ENCODE peak calls at places on chromosomes 3 and 15, in nine cellular contexts. R is mammary epithelial cell; M is CD8-positive, alpha-beta memory T cell; F is transverse colon; A is BE2C; N is tibial nerve; Y is CD4-positive, alpha-beta memory T cell; Z is MM.1S; T is esophagus muscularis mucosa. S is an unnamed sample. For H3K4me1, the result is how much of the 10 kb centered on the place peaks cover.

GRCh38 chr3:50167782-50168317 is 12.7 kb downstream of the SEMA3F start:
- DNase-seq in R (no peak), M (no peak), F (no peak), A (no peak), N (no peak), Y (no peak), Z (no peak), T (no peak), S (no peak)

GRCh38 chr3:129286081-129286480 is 7.4 kb downstream of the HMCES start:
- DNase-seq in R (no peak), M (no peak), F (no peak), A (no peak), N (no peak), Y (no peak), Z (no peak), T (no peak), S (no peak)

GRCh38 chr15:29055876-29056275 is 170.1 kb downstream of the APBA2 start:
- DNase-seq in R (no peak), M (no peak), F (no peak), A (no peak), N (no peak), Y (no peak), Z (no peak), T (no peak), S (no peak)

GRCh38 chr15:84402856-84403608 is 167.5 kb downstream of the GOLGA6L4 start:
- DNase-seq in R (no peak), M (no peak), F (no peak), A (no peak), N (no peak), Y (no peak), Z (no peak), T (peak), S (no peak)

GRCh38 chr3:187798126-187798525 is 52.9 kb upstream of the BCL6 start:
- DNase-seq in R (no peak), M (no peak), F (no peak), A (no peak), N (no peak), Y (no peak), Z (no peak), T (no peak), S (no peak)

GRCh38 chr3:47512416-47513124 is 942 bp downstream of the ELP6 start:
- DNase-seq in R (peak), M (no peak), F (peak), A (peak), N (no peak), Y (no peak), Z (peak), T (no peak), S (peak)

GRCh38 chr15:64503197-64503596 is 42.8 kb downstream of the ZNF609 start:
- DNase-seq in R (no peak), M (peak), F (no peak), A (no peak), N (no peak), Y (no peak), Z (no peak), T (no peak), S (no peak)

GRCh38 chr3:129966876-129967275 is 7.6 kb upstream of the TRH start:
- DNase-seq in R (no peak), M (no peak), F (no peak), A (no peak), N (no peak), Y (no peak), Z (no peak), T (no peak), S (no peak)

GRCh38 chr3:172087827-172088580 is 48.6 kb downstream of the FNDC3B start:
- DNase-seq in R (peak), M (no peak), F (no peak), A (no peak), N (no peak), Y (no peak), Z (peak), T (no peak), S (peak)

GRCh38 chr15:47394410-47394809 is 322.9 kb upstream of the SEMA6D start:
- DNase-seq in R (no peak), M (no peak), F (no peak), A (no peak), N (no peak), Y (no peak), Z (no peak), T (no peak), S (no peak)

GRCh38 chr3:126211569-126211968 is 31.2 kb upstream of the ALDH1L1 start:
- DNase-seq in R (no peak), M (no peak), F (no peak), A (no peak), N (no peak), Y (no peak), Z (no peak), T (no peak), S (no peak)

GRCh38 chr15:83716605-83717004 is 62.7 kb downstream of the ADAMTSL3 start:
- DNase-seq in R (no peak), M (no peak), F (no peak), A (no peak), N (no peak), Y (no peak), Z (no peak), T (no peak), S (no peak)

GRCh38 chr3:12483364-12483763 is 916 bp upstream of the TSEN2 start:
- DNase-seq in R (no peak), M (no peak), F (no peak), A (no peak), N (no peak), Y (no peak), Z (no peak), T (no peak), S (peak)

GRCh38 chr3:64022451-64023186 is 675 bp downstream of the PSMD6 start:
- DNase-seq in R (peak), M (no peak), F (no peak), A (no peak), N (no peak), Y (no peak), Z (no peak), T (no peak), S (no peak)

GRCh38 chr3:11245276-11245675 is 26.9 kb upstream of the ATG7 start:
- DNase-seq in R (no peak), M (no peak), F (no peak), A (no peak), N (no peak), Y (no peak), Z (no peak), T (no peak), S (no peak)

GRCh38 chr3:73781536-73781935 is 156.8 kb upstream of the PDZRN3 start:
- DNase-seq in R (no peak), M (no peak), F (no peak), A (no peak), N (no peak), Y (no peak), Z (no peak), T (no peak), S (no peak)

GRCh38 chr3:123743121-123743520 is 141.0 kb downstream of the MYLK start:
- DNase-seq in R (no peak), M (no peak), F (no peak), A (no peak), N (no peak), Y (no peak), Z (no peak), T (no peak), S (no peak)

GRCh38 chr3:161081675-161082462 is 23.3 kb downstream of the B3GALNT1 start:
- DNase-seq in R (no peak), M (no peak), F (no peak), A (no peak), N (no peak), Y (no peak), Z (peak), T (no peak), S (no peak)

GRCh38 chr3:13111173-13111873 is 38.1 kb upstream of the IQSEC1 start:
- DNase-seq in R (peak), M (no peak), F (peak), A (no peak), N (no peak), Y (no peak), Z (peak), T (no peak), S (no peak)

GRCh38 chr3:140898340-140899180 is 43.1 kb upstream of the SLC25A36 start:
- DNase-seq in R (peak), M (peak), F (no peak), A (peak), N (no peak), Y (peak), Z (peak), T (no peak), S (peak)

GRCh38 chr3:57948782-57949242 is 59.4 kb upstream of the FLNB start:
- DNase-seq in R (peak), M (no peak), F (no peak), A (no peak), N (no peak), Y (no peak), Z (no peak), T (no peak), S (no peak)

GRCh38 chr3:13110678-13111116 is 37.5 kb upstream of the IQSEC1 start:
- DNase-seq in R (peak), M (peak), F (peak), A (no peak), N (peak), Y (peak), Z (peak), T (no peak), S (peak)

GRCh38 chr15:95770191-95770590 is 560.3 kb upstream of the NR2F2 start:
- DNase-seq in R (peak), M (no peak), F (no peak), A (no peak), N (no peak), Y (no peak), Z (no peak), T (no peak), S (no peak)

GRCh38 chr3:104102386-104102785 is 1264.3 kb upstream of the ALCAM start:
- DNase-seq in R (peak), M (no peak), F (no peak), A (peak), N (no peak), Y (no peak), Z (peak), T (no peak), S (peak)

GRCh38 chr3:30691249-30691880 is 85.0 kb downstream of the TGFBR2 start:
- DNase-seq in R (no peak), M (no peak), F (no peak), A (peak), N (no peak), Y (no peak), Z (no peak), T (no peak), S (no peak)

GRCh38 chr3:30690199-30690598 is 83.8 kb downstream of the TGFBR2 start:
- DNase-seq in R (no peak), M (no peak), F (no peak), A (no peak), N (no peak), Y (no peak), Z (no peak), T (no peak), S (no peak)

GRCh38 chr3:30693470-30694120 is 87.2 kb downstream of the TGFBR2 start:
- DNase-seq in R (peak), M (peak), F (peak), A (peak), N (no peak), Y (peak), Z (peak), T (no peak), S (peak)

GRCh38 chr3:30692498-30693130 is 86.2 kb downstream of the TGFBR2 start:
- DNase-seq in R (no peak), M (no peak), F (no peak), A (no peak), N (no peak), Y (no peak), Z (no peak), T (no peak), S (no peak)

DNA sequence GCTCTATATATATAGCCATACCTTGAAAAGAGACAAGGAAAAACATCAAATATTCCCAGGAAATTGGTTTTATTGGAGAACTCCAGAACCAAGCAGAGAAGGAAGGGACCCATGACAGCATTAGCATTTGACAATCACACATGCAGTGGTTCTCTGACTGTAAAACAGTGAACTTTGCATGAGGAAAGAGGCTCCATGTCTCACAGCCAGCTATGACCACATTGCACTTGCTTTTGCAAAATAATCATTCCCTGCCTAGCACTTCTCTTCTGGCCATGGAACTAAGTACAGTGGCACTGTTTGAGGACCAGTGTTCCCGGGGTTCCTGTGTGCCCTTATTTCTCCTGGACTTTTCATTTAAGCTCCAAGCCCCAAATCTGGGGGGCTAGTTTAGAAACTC is 85.5 kb downstream of the TGFBR2 start:
- DNase-seq in R (no peak), M (no peak), F (no peak), A (no peak), N (no peak), Y (no peak), Z (no peak), T (no peak), S (no peak)
- H3K4me1 ChIP-seq in R (under half), M (half or more), F (half or more), A (under half), N (under half), Y (under half), Z (under half), T (half or more), S (under half)

DNA sequence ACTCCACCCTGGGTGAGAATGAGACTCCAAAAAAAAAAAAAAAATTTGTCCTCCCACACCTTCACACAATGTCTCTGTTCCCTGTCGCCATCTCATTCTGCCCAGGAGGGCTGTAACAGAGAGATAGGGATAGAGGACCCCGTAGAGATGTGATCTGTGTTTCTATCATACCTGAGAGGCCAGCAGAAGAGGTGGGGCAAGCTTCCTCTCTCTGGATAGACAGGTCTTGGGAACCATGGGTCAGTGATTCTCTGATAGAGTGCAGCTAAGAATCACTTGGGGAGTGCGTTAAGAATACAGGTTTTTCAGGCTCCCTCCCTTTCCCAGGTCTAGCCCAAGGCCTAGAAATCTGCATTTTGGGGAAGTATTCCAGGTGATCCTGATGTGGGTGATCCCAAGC is 8.3 kb downstream of the CA12 start:
- DNase-seq in R (no peak), M (no peak), F (no peak), A (no peak), N (no peak), Y (no peak), Z (no peak), T (no peak), S (no peak)
- H3K4me1 ChIP-seq in R (half or more), M (under half), F (under half), A (under half), N (under half), Y (under half), Z (under half), T (half or more), S (under half)

GRCh38 chr15:85531083-85531482 is 150.7 kb downstream of the AKAP13 start:
- DNase-seq in R (no peak), M (no peak), F (no peak), A (no peak), N (no peak), Y (no peak), Z (no peak), T (no peak), S (no peak)
- H3K4me1 ChIP-seq in R (under half), M (under half), F (under half), A (under half), N (under half), Y (under half), Z (under half), T (half or more), S (under half)

GRCh38 chr15:31343831-31344230 is 17.2 kb downstream of the KLF13 start:
- DNase-seq in R (no peak), M (no peak), F (peak), A (no peak), N (no peak), Y (no peak), Z (no peak), T (no peak), S (no peak)

GRCh38 chr15:31341501-31342195 is 15.0 kb downstream of the KLF13 start:
- DNase-seq in R (peak), M (peak), F (no peak), A (no peak), N (no peak), Y (no peak), Z (no peak), T (no peak), S (no peak)

GRCh38 chr15:31341036-31341435 is 14.4 kb downstream of the KLF13 start:
- DNase-seq in R (no peak), M (no peak), F (no peak), A (no peak), N (no peak), Y (no peak), Z (no peak), T (no peak), S (no peak)

GRCh38 chr15:31342781-31343626 is 16.4 kb downstream of the KLF13 start:
- DNase-seq in R (no peak), M (peak), F (no peak), A (no peak), N (no peak), Y (no peak), Z (no peak), T (no peak), S (no peak)

DNA sequence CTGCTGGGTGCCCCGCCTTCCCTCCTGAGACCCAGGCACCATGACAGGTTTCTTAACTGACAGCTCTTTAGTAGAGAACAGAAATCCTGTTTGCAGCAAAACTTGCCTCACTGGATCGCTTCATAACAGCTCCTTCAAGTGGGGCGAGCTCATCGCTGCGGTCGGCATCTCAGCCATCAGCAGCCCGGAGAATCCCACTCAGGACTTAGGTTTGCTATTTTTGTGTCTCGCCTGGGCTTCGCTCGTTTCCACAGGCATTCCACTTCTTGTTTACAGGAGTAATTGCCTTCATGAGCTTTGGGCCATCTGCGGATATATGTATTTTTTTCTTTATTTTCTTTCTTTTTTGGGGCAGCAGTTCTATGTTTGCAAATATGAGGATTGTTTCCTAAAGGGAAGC is 15.7 kb downstream of the KLF13 start:
- DNase-seq in R (no peak), M (no peak), F (no peak), A (no peak), N (no peak), Y (no peak), Z (no peak), T (no peak), S (no peak)
- H3K4me1 ChIP-seq in R (half or more), M (half or more), F (half or more), A (under half), N (under half), Y (half or more), Z (half or more), T (half or more), S (under half)

GRCh38 chr3:127788436-127788835 is 33.9 kb downstream of the MGLL start:
- DNase-seq in R (no peak), M (no peak), F (no peak), A (no peak), N (no peak), Y (no peak), Z (no peak), T (no peak), S (no peak)
- H3K4me1 ChIP-seq in R (under half), M (under half), F (half or more), A (under half), N (under half), Y (under half), Z (under half), T (half or more), S (under half)

DNA sequence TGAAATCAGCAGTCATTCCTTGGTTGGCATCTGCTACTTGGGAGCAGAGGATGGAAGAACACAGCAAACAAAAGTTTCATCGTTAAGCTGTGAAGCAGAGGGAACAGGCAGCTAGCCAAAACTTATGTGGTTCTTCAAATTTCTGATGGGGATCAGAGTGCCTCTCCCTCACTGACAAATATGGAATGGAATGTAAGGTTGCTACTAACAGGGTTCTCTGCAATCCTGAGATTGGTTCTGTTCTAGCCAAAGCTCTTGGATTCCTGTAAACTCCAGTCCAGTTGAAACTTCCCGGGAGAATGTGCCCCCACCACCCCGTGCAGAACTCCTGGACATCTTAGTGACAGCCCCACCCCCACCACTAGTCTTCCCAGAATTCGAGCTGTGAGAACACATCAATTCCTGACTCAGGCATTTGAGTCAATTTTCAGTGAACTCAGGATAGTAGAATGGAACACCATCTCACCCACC is 55.9 kb upstream of the PHLDB2 start:
- DNase-seq in R (peak), M (no peak), F (peak), A (no peak), N (peak), Y (no peak), Z (no peak), T (peak), S (no peak)
- H3K4me1 ChIP-seq in R (under half), M (under half), F (under half), A (under half), N (under half), Y (under half), Z (under half), T (under half), S (under half)

DNA sequence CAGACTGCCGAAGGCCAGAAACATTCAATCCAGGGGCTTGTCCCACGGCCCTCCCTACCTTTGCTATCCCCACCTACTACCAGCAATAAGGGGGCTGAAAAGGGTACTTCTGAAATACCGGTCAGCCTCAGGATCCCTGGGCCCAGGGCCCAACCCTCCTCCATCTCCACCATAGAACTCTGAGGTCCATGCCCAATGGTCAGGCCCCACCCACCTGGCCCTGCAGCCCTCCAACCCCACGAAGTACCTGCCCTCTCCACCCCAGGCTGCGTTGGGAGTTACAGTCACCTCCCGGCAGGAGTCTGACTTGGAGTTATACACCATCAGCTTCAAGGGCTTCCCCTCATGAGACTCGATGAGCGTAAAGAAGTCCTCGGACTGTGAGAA is 6.9 kb downstream of the GORASP1 start:
- DNase-seq in R (no peak), M (no peak), F (no peak), A (no peak), N (no peak), Y (no peak), Z (no peak), T (no peak), S (no peak)
- H3K4me1 ChIP-seq in R (under half), M (under half), F (under half), A (under half), N (under half), Y (under half), Z (under half), T (half or more), S (under half)

DNA sequence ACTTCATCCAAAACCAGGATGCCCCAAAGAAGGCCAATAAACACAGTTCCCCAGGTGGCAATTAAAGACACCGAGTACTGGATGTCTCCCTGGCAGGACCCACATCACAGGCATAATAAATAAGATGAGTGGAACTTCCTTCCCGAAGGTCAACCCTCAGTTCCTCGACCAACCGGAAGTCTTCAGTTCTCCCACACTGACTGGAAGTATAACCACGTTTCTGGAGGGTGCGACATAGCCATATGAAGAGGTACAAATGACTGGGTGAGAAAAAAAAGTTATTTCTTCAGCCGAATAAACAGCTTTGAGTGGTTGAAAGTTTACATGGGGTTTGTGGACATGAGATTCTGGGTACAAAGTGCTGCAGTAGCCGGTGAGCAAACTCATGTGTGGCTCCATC is 34.6 kb upstream of the MUC13 start:
- DNase-seq in R (no peak), M (no peak), F (no peak), A (no peak), N (no peak), Y (no peak), Z (no peak), T (no peak), S (no peak)
- H3K4me1 ChIP-seq in R (under half), M (under half), F (under half), A (under half), N (under half), Y (under half), Z (under half), T (under half), S (under half)